ENCODE peak calls at places on chromosomes 3 and 15, in five cellular contexts. W is stomach, T is psoas muscle, H is PC-9, N is mesothelial cell of epicardium. S is an unnamed sample.

GRCh38 chr15:46080018-46080417 is 445.2 kb downstream of the SQOR start:
- DNase-seq in W (no peak), H (no peak), N (no peak), T (no peak), S (no peak)

GRCh38 chr3:11159421-11159904 is 5.2 kb downstream of the HRH1 start:
- DNase-seq in T (peak), N (no peak), W (no peak), H (no peak), S (peak)

GRCh38 chr3:144128117-144128892 is 156.7 kb downstream of the DIPK2A start:
- DNase-seq in N (no peak), T (no peak), W (no peak), H (no peak), S (no peak)

GRCh38 chr3:196150481-196150880 is 60.7 kb downstream of the ZDHHC19 start:
- DNase-seq in N (no peak), W (no peak), T (peak), H (no peak), S (no peak)

GRCh38 chr3:18389108-18389733 is 35.9 kb downstream of the SATB1 start:
- DNase-seq in N (no peak), W (no peak), T (no peak), H (no peak), S (no peak)

GRCh38 chr15:35306361-35306981 is 221.4 kb upstream of the NANOGP8 start:
- DNase-seq in N (no peak), W (no peak), H (peak), T (no peak), S (no peak)

GRCh38 chr3:138188013-138188352 is 882 bp downstream of the ARMC8 start:
- DNase-seq in N (no peak), T (no peak), W (no peak), H (peak), S (no peak)

GRCh38 chr3:146709969-146710368 is 104.8 kb upstream of the PLSCR5 start:
- DNase-seq in T (no peak), N (no peak), H (no peak), W (no peak), S (no peak)

GRCh38 chr15:20355256-20355868 is 186.2 kb downstream of the GOLGA6L6 start:
- DNase-seq in T (peak), H (no peak), N (peak), W (no peak), S (no peak)

GRCh38 chr3:71581981-71582611 is 1.4 kb downstream of the FOXP1 start:
- DNase-seq in T (peak), W (peak), H (no peak), N (peak), S (no peak)

GRCh38 chr3:136621628-136622027 is 130.6 kb downstream of the STAG1 start:
- DNase-seq in N (no peak), H (peak), T (no peak), W (no peak), S (no peak)

GRCh38 chr3:105323274-105323599 is 43.5 kb upstream of the ALCAM start:
- DNase-seq in T (no peak), N (no peak), H (no peak), W (no peak), S (no peak)

GRCh38 chr3:134432236-134432635 is 53.5 kb downstream of the ANAPC13 start:
- DNase-seq in W (no peak), N (no peak), H (no peak), T (no peak), S (no peak)

GRCh38 chr3:129180461-129180860 is 3.2 kb downstream of the CNBP start:
- DNase-seq in N (no peak), W (no peak), H (no peak), T (no peak), S (no peak)

GRCh38 chr3:195815169-195815771 is 3.5 kb upstream of the MUC4 start:
- DNase-seq in N (no peak), W (no peak), T (no peak), H (peak), S (no peak)

GRCh38 chr15:65663521-65663920 is 41.8 kb downstream of the SLC24A1 start:
- DNase-seq in T (no peak), W (no peak), N (no peak), H (no peak), S (no peak)

GRCh38 chr3:122754867-122755835 is 38.5 kb downstream of the HSPBAP1 start:
- DNase-seq in N (no peak), T (no peak), H (peak), W (no peak), S (no peak)

GRCh38 chr3:105365536-105366301 is 990 bp upstream of the ALCAM start:
- DNase-seq in H (no peak), N (no peak), W (peak), T (no peak), S (no peak)

GRCh38 chr15:29904731-29905417 is 82.6 kb upstream of the TJP1 start:
- DNase-seq in T (no peak), N (no peak), W (no peak), H (no peak), S (no peak)

GRCh38 chr15:100215031-100215842 is 126.5 kb downstream of the ADAMTS17 start:
- DNase-seq in H (no peak), T (no peak), W (no peak), N (no peak), S (no peak)
- TF ChIP-seq CTCF in H (no peak), T (no peak), W (no peak), N (no peak), S (no peak)

GRCh38 chr3:121488628-121489027 is 57.2 kb downstream of the POLQ start:
- DNase-seq in W (no peak), T (no peak), H (no peak), N (no peak), S (no peak)
- TF ChIP-seq CTCF in W (no peak), T (no peak), H (no peak), N (no peak), S (no peak)

GRCh38 chr3:128173849-128174248 is 20.6 kb downstream of the EEFSEC start:
- DNase-seq in W (no peak), H (no peak), T (no peak), N (no peak), S (no peak)

GRCh38 chr3:128167973-128168674 is 14.8 kb downstream of the EEFSEC start:
- DNase-seq in N (no peak), W (no peak), T (no peak), H (no peak), S (no peak)

GRCh38 chr3:128168830-128169229 is 15.5 kb downstream of the EEFSEC start:
- DNase-seq in T (no peak), N (no peak), H (no peak), W (no peak), S (no peak)

GRCh38 chr3:128173241-128173640 is 20.0 kb downstream of the EEFSEC start:
- DNase-seq in N (no peak), H (no peak), W (no peak), T (no peak), S (no peak)

GRCh38 chr3:128170866-128171516 is 17.7 kb downstream of the EEFSEC start:
- DNase-seq in W (peak), H (peak), N (peak), T (peak), S (peak)
- TF ChIP-seq CTCF in W (peak), H (peak), N (peak), T (peak), S (peak)

GRCh38 chr3:140748171-140748570 is 70.3 kb downstream of the TRIM42 start:
- DNase-seq in T (no peak), W (no peak), H (no peak), N (no peak), S (no peak)

GRCh38 chr3:140753865-140754754 is 76.2 kb downstream of the TRIM42 start:
- DNase-seq in N (no peak), W (no peak), H (peak), T (no peak), S (no peak)

GRCh38 chr3:140756240-140757016 is 78.6 kb downstream of the TRIM42 start:
- DNase-seq in N (no peak), H (no peak), W (no peak), T (no peak), S (no peak)

GRCh38 chr3:140748903-140749302 is 71.0 kb downstream of the TRIM42 start:
- DNase-seq in W (no peak), H (no peak), T (no peak), N (no peak), S (no peak)

GRCh38 chr3:140752499-140752898 is 74.6 kb downstream of the TRIM42 start:
- DNase-seq in W (no peak), H (no peak), T (no peak), N (no peak), S (no peak)
- TF ChIP-seq CTCF in W (no peak), H (no peak), T (no peak), N (no peak), S (no peak)

S was measured in AG09319.